ENCODE peak calls at places on chromosomes 5 and 9, in ten cellular contexts. L, H, M, U, F, O, N, X, Z and Q are unnamed samples. For H3K4me1, the result is how much of the 10 kb centered on the place peaks cover.

GRCh38 chr9:95876595-95876994 is 1.1 kb downstream of the ERCC6L2 start:
- DNase-seq in L (peak), F (no peak), M (no peak), N (no peak), U (no peak), Z (peak), X (no peak), O (no peak), H (no peak), Q (no peak)

GRCh38 chr9:134214766-134215394 is 50.5 kb upstream of the RNU6ATAC start:
- DNase-seq in F (no peak), H (no peak), M (no peak), U (no peak), Z (no peak), O (no peak), L (no peak), X (no peak), N (peak), Q (peak)

GRCh38 chr5:39138182-39138487 is 63.9 kb upstream of the RICTOR start:
- DNase-seq in N (no peak), M (no peak), H (no peak), U (no peak), O (no peak), X (no peak), F (no peak), L (no peak), Z (no peak), Q (no peak)

GRCh38 chr9:85740821-85741111 is 988 bp downstream of the AGTPBP1 start:
- DNase-seq in O (no peak), U (no peak), F (no peak), N (no peak), L (no peak), X (no peak), M (no peak), H (no peak), Z (no peak), Q (no peak)

GRCh38 chr5:1316588-1316902 is 21.7 kb upstream of the TERT start:
- DNase-seq in M (no peak), O (no peak), L (no peak), N (no peak), Z (no peak), X (no peak), H (no peak), U (no peak), F (no peak), Q (no peak)

GRCh38 chr9:134644715-134645606 is 3.4 kb downstream of the COL5A1 start:
- DNase-seq in L (peak), F (peak), H (no peak), N (peak), M (peak), U (peak), X (no peak), Z (peak), O (peak), Q (peak)

GRCh38 chr5:9454012-9454481 is 91.8 kb downstream of the SEMA5A start:
- DNase-seq in M (no peak), U (no peak), X (no peak), N (no peak), H (no peak), F (no peak), Z (peak), L (no peak), O (no peak), Q (no peak)

GRCh38 chr5:93384977-93385376 is 196.0 kb downstream of the NR2F1-AS1 start:
- DNase-seq in M (no peak), O (no peak), L (no peak), F (no peak), Z (no peak), U (no peak), H (no peak), X (no peak), N (no peak), Q (no peak)

GRCh38 chr9:120702075-120702474 is 12.2 kb downstream of the MEGF9 start:
- DNase-seq in Z (peak), L (no peak), U (no peak), M (no peak), H (no peak), N (no peak), F (no peak), O (no peak), X (no peak), Q (no peak)

GRCh38 chr5:168159425-168159824 is 132.0 kb upstream of the WWC1 start:
- DNase-seq in O (no peak), H (no peak), N (no peak), U (no peak), Z (no peak), F (no peak), X (peak), L (no peak), M (no peak), Q (no peak)

GRCh38 chr5:68172314-68172713 is 43.2 kb upstream of the PIK3R1 start:
- DNase-seq in X (no peak), L (no peak), Z (no peak), H (no peak), N (peak), O (no peak), M (no peak), U (peak), F (no peak), Q (no peak)

GRCh38 chr5:74332654-74333053 is 307.9 kb downstream of the ENC1 start:
- DNase-seq in F (no peak), O (no peak), N (no peak), H (no peak), Z (no peak), M (no peak), L (no peak), X (no peak), U (no peak), Q (no peak)

GRCh38 chr9:91395106-91395552 is 28.5 kb downstream of the NFIL3 start:
- DNase-seq in U (no peak), F (no peak), M (no peak), L (peak), O (no peak), H (no peak), N (no peak), X (no peak), Z (peak), Q (no peak)

DNA sequence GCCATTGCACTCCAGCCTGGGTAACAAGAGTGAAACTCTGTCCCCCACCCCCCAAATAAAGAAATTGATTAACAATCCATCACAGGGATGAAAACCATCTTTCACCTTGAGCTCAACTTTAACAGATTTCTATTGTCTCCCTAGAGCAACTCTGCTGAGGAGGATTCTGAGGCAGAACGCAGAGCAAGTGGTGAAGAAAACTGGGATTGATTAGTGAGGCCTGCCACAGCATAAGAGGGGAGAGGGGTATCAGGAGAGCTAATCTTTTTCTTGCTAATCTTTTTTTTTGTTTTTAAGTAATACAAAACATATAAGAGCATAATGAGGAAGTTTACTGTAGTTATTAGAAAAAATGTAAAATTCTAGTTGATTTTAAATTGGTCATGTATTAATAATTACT is 8.9 kb downstream of the TXNDC8 start:
- DNase-seq in M (no peak), N (no peak), L (no peak), U (no peak), X (no peak), O (no peak), H (no peak), F (no peak), Z (no peak), Q (no peak)
- H3K4me3 ChIP-seq in M (no peak), N (no peak), L (no peak), U (no peak), X (no peak), O (no peak), H (no peak), F (no peak), Z (no peak), Q (no peak)

GRCh38 chr5:135553688-135554462 is 18.1 kb upstream of the NEUROG1 start:
- DNase-seq in X (peak), U (no peak), N (no peak), L (peak), O (no peak), M (no peak), H (no peak), Z (peak), F (no peak), Q (no peak)
- TF ChIP-seq CTCF in X (peak), U (no peak), N (peak), L (peak), O (no peak), M (no peak), H (no peak), Z (peak), F (no peak), Q (no peak)

GRCh38 chr5:135179308-135179980 is 145.4 kb upstream of the PITX1 start:
- DNase-seq in U (no peak), O (no peak), H (no peak), Z (no peak), N (no peak), L (no peak), M (no peak), X (peak), F (no peak), Q (no peak)
- H3K4me1 ChIP-seq in U (under half), O (under half), H (under half), Z (under half), N (under half), L (under half), M (under half), X (under half), F (under half), Q (under half)

GRCh38 chr5:151699071-151699901 is 12.6 kb upstream of the SPARC start:
- DNase-seq in N (peak), H (no peak), O (no peak), F (peak), U (peak), M (peak), Z (peak), X (peak), L (peak), Q (peak)

GRCh38 chr5:151706906-151707305 is 20.2 kb upstream of the SPARC start:
- DNase-seq in Z (peak), U (no peak), O (no peak), H (no peak), X (no peak), F (no peak), M (no peak), N (no peak), L (no peak), Q (no peak)

GRCh38 chr5:151703780-151704179 is 17.1 kb upstream of the SPARC start:
- DNase-seq in N (no peak), F (no peak), U (no peak), O (no peak), M (no peak), X (no peak), L (no peak), H (no peak), Z (no peak), Q (no peak)

GRCh38 chr5:151700816-151701215 is 14.1 kb upstream of the SPARC start:
- DNase-seq in F (no peak), N (no peak), O (no peak), U (no peak), M (no peak), H (no peak), Z (no peak), X (no peak), L (no peak), Q (no peak)

GRCh38 chr5:151703227-151703626 is 16.5 kb upstream of the SPARC start:
- DNase-seq in U (no peak), N (no peak), M (no peak), O (no peak), Z (no peak), X (no peak), H (no peak), L (no peak), F (no peak), Q (no peak)
- H3K4me3 ChIP-seq in U (no peak), N (no peak), M (no peak), O (no peak), Z (no peak), X (no peak), H (no peak), L (no peak), F (no peak), Q (no peak)

GRCh38 chr9:125143377-125144090 is at the start of gene SCAI:
- DNase-seq in H (peak), X (peak), F (peak), L (peak), Z (peak), N (peak), U (peak), O (peak), M (peak), Q (peak)

GRCh38 chr9:125140576-125140975 is 2.8 kb downstream of the SCAI start:
- DNase-seq in H (no peak), N (no peak), Z (no peak), F (no peak), M (no peak), L (no peak), O (no peak), U (no peak), X (no peak), Q (no peak)

GRCh38 chr9:125141251-125141650 is 2.1 kb downstream of the SCAI start:
- DNase-seq in O (no peak), X (no peak), N (no peak), L (no peak), Z (peak), F (no peak), U (no peak), M (no peak), H (no peak), Q (no peak)

GRCh38 chr9:125141751-125142150 is 1.6 kb downstream of the SCAI start:
- DNase-seq in U (no peak), H (no peak), F (no peak), M (no peak), Z (no peak), L (no peak), N (no peak), X (no peak), O (no peak), Q (no peak)

GRCh38 chr9:125142560-125143376 is 560 bp downstream of the SCAI start:
- DNase-seq in U (no peak), M (no peak), X (peak), F (no peak), L (peak), O (no peak), Z (no peak), H (no peak), N (no peak), Q (no peak)
- TF ChIP-seq CTCF in U (no peak), M (no peak), X (no peak), F (no peak), L (no peak), O (no peak), Z (no peak), H (no peak), N (no peak), Q (no peak)

DNA sequence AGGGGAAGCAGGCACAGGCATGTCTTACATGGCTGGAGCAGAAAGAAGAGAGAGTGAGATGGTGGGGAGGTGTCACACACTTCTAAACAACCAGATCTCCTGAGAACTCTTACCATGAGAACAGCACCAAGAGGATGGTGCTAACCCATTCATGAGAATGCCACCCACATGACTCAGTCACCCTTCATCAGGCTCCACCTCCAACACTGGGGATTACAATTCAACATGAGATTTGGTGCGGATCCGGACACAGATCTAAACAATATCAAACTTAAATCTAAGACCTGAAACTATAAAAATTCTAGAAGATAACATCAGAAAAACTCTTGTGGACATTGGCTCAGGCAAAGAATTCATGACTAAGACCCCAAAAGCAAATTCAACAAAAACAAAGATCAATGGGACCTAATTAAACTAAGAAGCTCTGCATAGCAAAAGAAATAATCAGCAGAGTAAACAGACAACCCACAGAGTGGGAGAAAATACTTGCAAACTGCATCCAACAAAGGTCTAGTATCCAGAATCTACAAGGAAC is 65.4 kb downstream of the SPATA31C2 start:
- DNase-seq in L (no peak), O (no peak), X (no peak), F (no peak), M (no peak), H (no peak), N (no peak), Z (peak), U (no peak), Q (no peak)
- H3K4me1 ChIP-seq in L (under half), O (under half), X (under half), F (under half), M (under half), H (under half), N (under half), Z (under half), U (under half), Q (under half)

GRCh38 chr9:123349033-123349432 is 7.0 kb upstream of the CRB2 start:
- DNase-seq in H (no peak), Z (no peak), L (no peak), N (no peak), F (no peak), O (no peak), U (no peak), M (no peak), X (no peak), Q (no peak)

GRCh38 chr9:123346826-123347225 is 9.2 kb upstream of the CRB2 start:
- DNase-seq in U (no peak), X (no peak), F (no peak), M (no peak), Z (no peak), N (no peak), H (no peak), L (no peak), O (no peak), Q (no peak)

GRCh38 chr9:123349691-123350480 is 6.1 kb upstream of the CRB2 start:
- DNase-seq in H (peak), M (peak), U (no peak), X (peak), F (no peak), N (no peak), O (no peak), Z (peak), L (peak), Q (no peak)

GRCh38 chr9:123347289-123348060 is 8.5 kb upstream of the CRB2 start:
- DNase-seq in F (no peak), H (no peak), Z (no peak), X (no peak), M (no peak), O (no peak), N (no peak), U (no peak), L (no peak), Q (no peak)

DNA sequence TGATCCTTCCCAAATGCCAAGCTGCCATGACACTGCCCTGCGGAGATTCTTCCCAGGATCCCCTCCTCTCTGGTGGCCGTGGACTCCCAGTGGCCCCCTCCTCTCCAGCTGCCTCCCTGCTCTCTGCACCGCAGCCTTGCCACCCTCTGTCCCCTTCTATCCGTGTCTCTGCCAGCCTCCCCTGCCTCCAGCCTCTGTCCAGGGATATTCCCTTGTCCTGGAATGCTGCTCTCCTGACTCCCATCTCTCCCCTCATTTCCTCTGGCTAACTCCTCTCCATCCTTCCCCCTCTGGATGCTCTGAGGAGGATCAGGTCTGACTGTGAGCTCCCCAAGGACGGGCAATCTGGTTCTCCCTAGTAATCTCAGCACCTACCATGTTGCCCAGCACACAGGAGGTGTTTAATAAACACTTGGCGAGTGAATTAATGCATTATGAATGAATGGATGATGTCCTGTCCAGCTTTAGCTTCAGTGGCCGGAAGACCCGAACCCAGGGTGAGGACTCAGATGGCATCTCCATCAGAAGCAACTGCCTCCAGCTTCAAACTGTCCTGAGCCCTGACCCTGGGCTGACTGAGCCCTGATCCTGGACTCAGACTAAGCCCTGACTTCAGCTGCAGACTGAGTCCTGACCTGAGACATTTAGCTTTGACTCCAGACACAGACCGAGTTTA is 7.5 kb upstream of the CRB2 start:
- DNase-seq in L (no peak), X (peak), U (no peak), O (no peak), F (no peak), N (no peak), H (no peak), M (no peak), Z (no peak), Q (no peak)
- H3K4me3 ChIP-seq in L (no peak), X (no peak), U (no peak), O (no peak), F (no peak), N (no peak), H (no peak), M (no peak), Z (no peak), Q (no peak)

GRCh38 chr5:43042176-43042625 is 2.1 kb upstream of the ANXA2R start:
- DNase-seq in N (peak), Z (peak), O (peak), X (peak), L (peak), H (peak), F (peak), M (peak), U (peak), Q (no peak)

GRCh38 chr5:43043400-43043756 is 3.3 kb upstream of the ANXA2R start:
- DNase-seq in L (no peak), O (no peak), M (no peak), H (no peak), Z (no peak), X (no peak), F (no peak), N (no peak), U (no peak), Q (no peak)

GRCh38 chr5:43041669-43042175 is 1.6 kb upstream of the ANXA2R start:
- DNase-seq in O (no peak), Z (peak), U (no peak), N (peak), M (peak), H (no peak), F (peak), L (peak), X (no peak), Q (no peak)

GRCh38 chr5:43044181-43044914 is 4.2 kb upstream of the ANXA2R start:
- DNase-seq in M (no peak), Z (peak), U (no peak), H (no peak), F (no peak), L (no peak), N (peak), O (no peak), X (peak), Q (no peak)

DNA sequence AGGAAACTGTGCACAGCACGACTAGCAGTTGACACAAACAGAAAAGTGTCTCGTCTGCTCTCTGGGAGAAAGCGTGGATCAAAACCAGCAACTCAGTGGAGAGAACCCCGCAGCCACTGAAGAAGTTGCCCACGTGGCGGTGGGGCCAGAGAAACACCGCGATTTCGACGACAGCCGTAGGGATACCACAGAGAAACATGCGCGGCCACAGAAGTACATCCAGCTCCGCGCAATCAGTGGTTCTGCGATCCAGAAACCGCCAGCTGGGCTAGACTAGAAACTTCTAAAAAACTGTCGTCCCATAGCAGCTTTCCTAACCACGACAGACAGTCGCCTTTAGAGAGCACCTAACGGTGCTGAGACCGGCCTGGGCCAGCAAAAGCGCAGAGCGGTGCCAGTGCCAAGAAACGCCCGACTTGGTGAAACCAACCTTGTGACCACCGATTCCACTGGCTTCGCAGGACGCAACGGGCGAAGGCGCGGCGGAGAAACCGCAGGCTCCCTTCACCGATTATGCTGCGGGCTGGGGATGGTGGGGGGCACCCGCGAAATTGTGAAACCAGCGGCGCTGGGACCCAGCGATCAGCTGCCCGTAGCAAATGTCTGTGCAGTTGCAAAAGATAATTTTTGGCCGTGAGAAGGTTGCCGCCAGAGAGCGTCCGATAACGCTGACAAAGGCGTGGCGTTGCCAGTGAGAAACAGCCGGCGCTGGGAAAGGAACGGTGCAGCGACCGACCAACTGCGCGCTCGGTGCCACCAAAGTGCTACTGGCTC is 2.7 kb upstream of the ANXA2R start:
- DNase-seq in N (peak), U (peak), Z (peak), F (peak), M (peak), O (no peak), H (peak), L (peak), X (peak), Q (peak)
- TF ChIP-seq CTCF in N (no peak), U (peak), Z (peak), F (peak), M (peak), O (no peak), H (no peak), L (peak), X (peak), Q (no peak)